ENCODE peak calls at places on chromosome 18, in eight cellular contexts. V is ovary, E is prostate gland, Z is cardiac muscle cell, Q is psoas muscle, J is GM23338, K is HCT116, D is HL-60. B is an unnamed sample. For H3K27me3, the result is how much of the 10 kb centered on the place peaks cover.

GRCh38 chr18:23977709-23978483 is 36.7 kb upstream of the TTC39C start:
- DNase-seq in E (no peak), K (no peak), J (no peak), V (no peak), D (peak), Q (no peak), Z (peak), B (no peak)

GRCh38 chr18:68962623-68963022 is 164.7 kb downstream of the CCDC102B start:
- DNase-seq in E (no peak), Q (no peak), K (no peak), Z (no peak), V (no peak), D (no peak), J (no peak), B (no peak)

GRCh38 chr18:63138469-63139340 is 180.9 kb downstream of the BCL2 start:
- DNase-seq in Q (peak), D (peak), J (peak), K (no peak), Z (no peak), V (no peak), E (no peak), B (no peak)

GRCh38 chr18:44509048-44509447 is 171.6 kb upstream of the SETBP1 start:
- DNase-seq in Z (no peak), J (no peak), D (no peak), K (no peak), Q (no peak), E (no peak), V (no peak), B (no peak)

GRCh38 chr18:24964213-24964612 is 387.8 kb downstream of the ZNF521 start:
- DNase-seq in V (no peak), Q (peak), Z (no peak), E (no peak), K (no peak), J (peak), D (peak), B (no peak)

GRCh38 chr18:56286775-56287174 is 351.6 kb downstream of the TXNL1 start:
- DNase-seq in Z (peak), K (no peak), D (no peak), Q (no peak), J (no peak), V (no peak), E (no peak), B (peak)

GRCh38 chr18:31072175-31072574 is 29.6 kb upstream of the DSC3 start:
- DNase-seq in D (no peak), K (no peak), J (no peak), E (no peak), V (no peak), Q (no peak), Z (no peak), B (no peak)

GRCh38 chr18:657998-658946 is 819 bp downstream of the TYMS start:
- DNase-seq in Q (peak), K (peak), E (peak), V (peak), Z (peak), D (peak), J (peak), B (peak)

GRCh38 chr18:35816003-35816402 is 156.5 kb upstream of the RMP24 start:
- DNase-seq in V (no peak), J (no peak), Z (no peak), Q (no peak), E (no peak), K (no peak), D (no peak), B (no peak)

GRCh38 chr18:74190086-74190485 is 41.8 kb downstream of the TIMM21 start:
- DNase-seq in E (no peak), V (no peak), J (no peak), K (no peak), Z (no peak), D (no peak), Q (no peak), B (peak)

GRCh38 chr18:61448316-61448715 is 115.1 kb downstream of the CDH20 start:
- DNase-seq in Z (no peak), E (no peak), D (no peak), K (no peak), J (no peak), V (no peak), Q (no peak), B (no peak)

GRCh38 chr18:61825386-61825785 is 67.4 kb downstream of the RNF152 start:
- DNase-seq in J (no peak), K (no peak), D (no peak), E (no peak), V (no peak), Z (peak), Q (no peak), B (no peak)

GRCh38 chr18:71212222-71212621 is 923.4 kb downstream of the SOCS6 start:
- DNase-seq in D (no peak), V (no peak), Q (no peak), Z (no peak), J (no peak), E (no peak), K (no peak), B (no peak)

GRCh38 chr18:75428490-75428889 is 987 bp upstream of the SMIM21 start:
- DNase-seq in Z (no peak), K (no peak), Q (no peak), E (no peak), V (no peak), J (no peak), D (no peak), B (no peak)

GRCh38 chr18:4391859-4392258 is 63.2 kb downstream of the DLGAP1 start:
- DNase-seq in D (no peak), J (no peak), Z (no peak), V (no peak), E (no peak), K (no peak), Q (no peak), B (no peak)

GRCh38 chr18:46332956-46333355 is 228.8 kb downstream of the HAUS1 start:
- DNase-seq in Z (no peak), D (peak), J (peak), K (no peak), E (no peak), V (peak), Q (no peak), B (no peak)

GRCh38 chr18:63823516-63824219 is 48.5 kb downstream of the SERPINB7 start:
- DNase-seq in K (peak), J (peak), Z (peak), V (no peak), D (peak), Q (no peak), E (no peak), B (peak)

GRCh38 chr18:76821356-76821874 is 942 bp upstream of the ZNF236 start:
- DNase-seq in E (no peak), Z (no peak), K (no peak), Q (no peak), V (no peak), J (no peak), D (peak), B (no peak)

GRCh38 chr18:30810580-30810979 is 232.0 kb downstream of the DSC3 start:
- DNase-seq in D (no peak), K (no peak), Z (no peak), J (no peak), V (no peak), E (no peak), Q (no peak), B (no peak)

GRCh38 chr18:11518788-11519685 is 90.4 kb upstream of the SLC35G4 start:
- DNase-seq in D (peak), J (peak), Z (peak), E (peak), V (no peak), Q (no peak), K (peak), B (peak)

GRCh38 chr18:6269933-6270332 is 144.8 kb downstream of the L3MBTL4 start:
- DNase-seq in Z (no peak), Q (no peak), J (no peak), E (no peak), D (no peak), K (no peak), V (no peak), B (no peak)

GRCh38 chr18:63397349-63397748 is 24.9 kb downstream of the VPS4B start:
- DNase-seq in V (no peak), D (no peak), Z (no peak), E (no peak), Q (no peak), K (no peak), J (no peak), B (no peak)

GRCh38 chr18:73879771-73880170 is 267.9 kb downstream of the FBXO15 start:
- DNase-seq in Z (peak), V (no peak), D (no peak), E (no peak), Q (no peak), K (no peak), J (no peak), B (peak)

GRCh38 chr18:12046046-12046750 is 47.4 kb upstream of the ANKRD62 start:
- DNase-seq in V (no peak), Z (no peak), E (no peak), D (no peak), K (no peak), Q (no peak), J (no peak), B (no peak)

GRCh38 chr18:62018034-62018760 is 125.4 kb upstream of the RNF152 start:
- DNase-seq in Z (peak), J (no peak), K (no peak), E (peak), D (no peak), V (peak), Q (peak), B (peak)

GRCh38 chr18:23998018-23998417 is 16.5 kb upstream of the TTC39C start:
- DNase-seq in D (no peak), K (no peak), Q (no peak), Z (no peak), J (no peak), V (no peak), E (no peak), B (no peak)

GRCh38 chr18:11391636-11392035 is 217.8 kb upstream of the SLC35G4 start:
- DNase-seq in Q (no peak), V (no peak), E (no peak), K (no peak), D (no peak), Z (no peak), J (no peak), B (no peak)

DNA sequence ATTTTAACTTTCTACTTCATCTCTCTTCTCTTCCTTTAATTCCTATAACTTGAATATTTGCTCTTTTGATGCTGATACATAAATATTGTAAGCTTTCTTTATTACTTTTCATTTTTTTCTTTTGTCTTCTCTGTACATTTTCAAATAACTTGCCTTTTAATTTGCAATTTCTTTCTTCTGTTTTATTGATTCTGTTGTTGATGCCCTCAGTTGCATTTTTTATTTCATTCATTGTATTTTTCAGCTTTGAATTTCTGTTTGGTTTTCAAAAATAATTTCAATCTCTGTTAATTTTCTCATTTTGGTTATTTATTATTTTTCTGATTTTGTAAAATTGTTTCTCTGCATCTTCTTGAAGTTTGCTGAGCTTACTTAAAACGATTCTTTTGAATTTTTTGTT is 47.0 kb downstream of the AQP4 start:
- DNase-seq in Q (no peak), V (no peak), K (no peak), E (no peak), D (no peak), J (no peak), Z (no peak), B (no peak)
- H3K27ac ChIP-seq in Q (no peak), V (no peak), K (no peak), E (no peak), D (no peak), J (no peak), Z (no peak), B (no peak)

GRCh38 chr18:13374468-13375301 is 156.1 kb downstream of the LDLRAD4 start:
- DNase-seq in E (no peak), J (peak), Z (peak), K (no peak), Q (no peak), D (no peak), V (no peak), B (no peak)

GRCh38 chr18:13376841-13377351 is 158.3 kb downstream of the LDLRAD4 start:
- DNase-seq in Q (no peak), V (no peak), D (no peak), J (no peak), E (no peak), Z (no peak), K (no peak), B (no peak)

GRCh38 chr18:13374096-13374467 is 155.5 kb downstream of the LDLRAD4 start:
- DNase-seq in D (no peak), Q (no peak), J (no peak), Z (no peak), E (no peak), K (no peak), V (no peak), B (no peak)

GRCh38 chr18:13376298-13376840 is 157.8 kb downstream of the LDLRAD4 start:
- DNase-seq in D (no peak), K (no peak), Z (no peak), J (no peak), E (no peak), V (no peak), Q (no peak), B (no peak)

DNA sequence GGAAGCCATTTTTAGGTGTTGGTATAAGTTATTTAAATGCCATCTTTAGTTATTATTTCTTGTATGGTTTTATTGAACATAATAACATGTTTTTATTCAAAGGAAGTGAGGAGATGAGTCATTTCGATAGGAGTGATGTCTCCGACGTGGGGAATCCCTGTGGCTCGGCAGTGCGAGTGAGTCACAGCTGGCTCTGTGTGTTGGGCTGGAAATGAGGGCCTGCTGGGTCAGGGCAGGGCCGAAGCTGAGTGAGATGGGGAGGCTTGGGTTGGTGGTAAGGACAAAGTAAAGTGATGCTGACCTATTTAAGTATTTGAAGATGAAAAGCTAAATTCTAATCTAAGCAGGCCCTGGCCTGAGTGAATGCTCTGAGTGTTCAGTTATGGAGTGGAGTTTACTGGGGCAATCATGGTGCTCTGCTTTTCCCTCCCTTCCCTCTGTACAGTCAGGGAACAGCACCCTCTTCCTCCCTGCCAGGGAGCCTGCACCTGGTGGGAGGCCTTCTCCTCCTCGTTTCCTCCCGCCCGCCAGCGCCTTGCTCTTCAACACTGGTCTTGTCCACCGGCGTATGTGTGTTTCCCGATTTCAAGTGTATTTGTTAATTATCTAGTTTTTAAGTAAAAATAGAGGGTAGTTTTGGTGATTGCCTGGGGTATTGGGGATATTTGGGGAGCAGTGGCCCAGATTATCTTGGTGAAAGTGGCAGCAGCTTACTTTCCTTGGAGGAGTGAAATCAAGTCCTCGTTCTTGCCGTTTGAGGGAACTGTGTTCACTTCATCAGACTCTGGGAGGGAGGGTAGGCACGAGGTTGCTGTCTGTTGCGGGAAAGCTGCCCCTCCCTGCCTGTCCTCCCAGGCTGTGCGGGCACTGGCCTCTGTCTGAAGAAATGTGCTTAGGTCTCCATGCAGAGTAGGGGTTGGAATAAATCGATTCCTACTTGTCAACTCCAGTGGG is 157.0 kb downstream of the LDLRAD4 start:
- DNase-seq in V (no peak), E (no peak), Q (peak), Z (peak), K (peak), J (no peak), D (no peak), B (peak)
- TF ChIP-seq CTCF in V (no peak), E (no peak), Q (no peak), Z (peak), K (no peak), J (no peak), D (no peak), B (no peak)

GRCh38 chr18:79001001-79001400 is 21.4 kb downstream of the SALL3 start:
- DNase-seq in K (no peak), D (no peak), E (no peak), Q (no peak), Z (no peak), V (no peak), J (no peak), B (no peak)
- H3K27me3 ChIP-seq in K (under half), D (under half), E (under half), Q (under half), Z (under half), V (under half), J (under half), B (under half)

DNA sequence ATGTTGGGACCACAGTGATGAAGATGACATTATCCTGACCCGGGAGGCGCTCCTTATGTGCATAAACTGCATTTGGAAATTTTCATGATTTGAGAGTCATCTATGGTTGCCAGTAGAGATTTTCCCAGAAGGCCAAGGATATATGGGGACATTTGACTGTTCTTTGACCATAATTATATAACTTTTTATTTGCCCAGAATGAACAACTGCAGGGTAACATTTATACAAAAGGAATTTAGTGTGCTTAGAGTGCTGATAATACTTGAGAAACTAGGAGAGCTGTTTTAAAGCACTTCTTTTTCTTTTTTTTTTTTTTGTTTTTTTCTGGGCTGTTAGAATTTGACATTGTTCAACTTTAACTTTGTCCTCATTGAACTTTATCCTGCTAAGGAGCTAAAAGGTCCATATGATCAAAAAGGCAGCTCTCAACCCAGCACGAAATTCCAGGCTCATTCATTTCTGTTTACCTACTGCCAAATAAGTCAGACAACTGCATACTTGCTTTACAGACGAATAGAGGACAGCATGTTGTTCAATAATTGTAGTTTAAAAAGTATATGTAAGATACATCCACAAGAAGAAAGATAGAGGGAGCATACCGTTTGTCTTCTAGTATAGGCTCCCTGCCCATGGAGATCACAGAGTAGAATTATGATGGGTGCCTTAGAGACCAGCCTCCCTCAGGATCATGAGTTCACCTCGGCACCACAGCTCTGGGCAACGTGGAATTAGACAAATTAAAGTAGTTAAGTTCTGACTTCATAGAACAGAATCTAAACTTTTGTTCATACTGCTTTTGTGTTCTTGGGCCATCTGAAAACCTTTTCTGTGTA is 243.0 kb downstream of the NEDD4L start:
- DNase-seq in Z (no peak), D (no peak), V (no peak), Q (no peak), J (no peak), K (no peak), E (no peak), B (no peak)
- H3K27ac ChIP-seq in Z (no peak), D (no peak), V (no peak), Q (peak), J (peak), K (no peak), E (peak), B (no peak)

GRCh38 chr18:49697757-49698595 is 115.4 kb downstream of the ACAA2 start:
- DNase-seq in E (no peak), J (peak), Z (peak), Q (no peak), V (no peak), K (no peak), D (no peak), B (no peak)
- TF ChIP-seq CTCF in E (no peak), J (no peak), Z (no peak), Q (no peak), V (no peak), K (peak), D (no peak), B (no peak)

GRCh38 chr18:2704541-2704940 is 49.0 kb downstream of the SMCHD1 start:
- DNase-seq in K (no peak), V (no peak), D (no peak), Q (no peak), J (no peak), E (no peak), Z (no peak), B (no peak)

GRCh38 chr18:2709316-2709715 is 53.8 kb downstream of the SMCHD1 start:
- DNase-seq in K (no peak), D (no peak), J (no peak), V (no peak), E (no peak), Z (peak), Q (no peak), B (no peak)

GRCh38 chr18:2706903-2707302 is 51.4 kb downstream of the SMCHD1 start:
- DNase-seq in Z (peak), E (no peak), V (no peak), K (no peak), D (peak), J (peak), Q (no peak), B (no peak)

DNA sequence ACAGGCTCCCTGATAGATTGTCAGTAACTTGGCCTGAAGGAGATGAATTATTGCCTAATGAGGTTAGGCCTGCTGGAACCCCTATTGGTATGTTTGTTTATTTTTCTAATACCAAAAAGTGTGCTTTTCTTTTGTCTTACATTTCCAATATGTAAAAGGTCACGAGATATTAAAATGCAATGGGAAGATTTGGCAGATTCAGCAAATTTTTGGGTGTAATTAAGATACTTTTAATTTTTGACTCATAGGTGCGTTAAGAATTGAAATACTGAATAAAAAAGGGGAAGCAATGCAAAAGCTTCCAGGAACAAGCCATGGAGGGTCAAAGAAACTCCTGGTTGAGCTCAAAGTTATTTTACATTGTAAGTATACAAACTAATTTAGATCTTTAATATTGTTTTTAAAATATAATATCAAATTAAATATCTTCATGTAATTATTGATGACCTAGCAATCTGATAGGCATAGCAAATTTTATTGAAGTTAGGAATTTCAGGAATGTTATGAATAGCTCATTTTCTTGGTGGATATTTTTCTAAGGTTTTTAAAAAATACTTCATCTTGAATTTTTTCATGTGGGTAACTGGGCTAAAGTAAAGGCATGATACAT is 52.1 kb downstream of the SMCHD1 start:
- DNase-seq in D (no peak), Z (peak), Q (no peak), K (no peak), E (no peak), V (no peak), J (no peak), B (no peak)
- H3K27me3 ChIP-seq in D (under half), Z (under half), Q (under half), K (under half), E (under half), V (under half), J (under half), B (under half)

DNA sequence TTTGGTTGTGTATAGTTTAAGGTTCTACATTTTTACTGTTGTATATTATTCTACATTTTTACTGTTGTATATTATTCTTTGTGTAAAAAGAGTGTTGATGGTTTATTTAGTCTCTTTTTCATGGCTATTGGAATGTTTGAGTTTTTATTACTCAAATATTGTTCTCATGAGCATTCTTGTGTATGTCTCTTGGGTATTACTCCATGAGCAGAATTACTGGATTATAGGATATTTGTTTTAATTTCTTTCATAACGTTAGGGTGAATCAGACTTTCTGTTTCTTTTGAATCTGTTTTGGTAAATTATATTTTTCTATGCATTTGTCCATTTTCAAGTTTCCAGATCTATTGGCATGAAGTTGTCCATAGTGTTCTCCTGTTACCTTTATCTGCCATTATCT is 111.6 kb downstream of the DYNAP start:
- DNase-seq in K (no peak), Q (no peak), E (no peak), D (no peak), V (no peak), J (no peak), Z (no peak), B (no peak)
- H3K27ac ChIP-seq in K (no peak), Q (no peak), E (no peak), D (no peak), V (no peak), J (no peak), Z (no peak), B (no peak)

B was measured in AG04450.